ENCODE peak calls at places on chromosomes 13 and 19, in six cellular contexts. One of them, this sample, is unnamed.

GRCh38 chr19:11106477-11106876 is 17.2 kb downstream of the LDLR start:
- DNase-seq in K562: no peak
- DNase-seq in GM12878: no peak
- DNase-seq in H1: no peak
- DNase-seq in T47D: no peak
- DNase-seq in SK-N-SH: peak; percentile 87
- DNase-seq in this sample: no peak

GRCh38 chr13:54563286-54563685 is 1534.7 kb downstream of the OLFM4 start:
- DNase-seq in K562: no peak
- DNase-seq in GM12878: no peak
- DNase-seq in H1: no peak
- DNase-seq in T47D: no peak
- DNase-seq in SK-N-SH: no peak
- DNase-seq in this sample: no peak

GRCh38 chr19:2327773-2328400 is 499 bp downstream of the LSM7 start:
- DNase-seq in K562: no peak
- DNase-seq in GM12878: peak; percentile 86
- DNase-seq in H1: no peak
- DNase-seq in T47D: peak; percentile 75
- DNase-seq in SK-N-SH: peak; percentile 72
- DNase-seq in this sample: peak; percentile 61

GRCh38 chr19:3509566-3509989 is 3.5 kb downstream of the FZR1 start:
- DNase-seq in K562: no peak
- DNase-seq in GM12878: no peak
- DNase-seq in H1: no peak
- DNase-seq in T47D: no peak
- DNase-seq in SK-N-SH: no peak
- DNase-seq in this sample: no peak

GRCh38 chr19:3443840-3444694 is 36.3 kb downstream of the SMIM24 start:
- DNase-seq in K562: no peak
- DNase-seq in GM12878: no peak
- DNase-seq in H1: peak; percentile 82
- DNase-seq in T47D: no peak
- DNase-seq in SK-N-SH: peak; percentile 76
- DNase-seq in this sample: no peak

GRCh38 chr13:66958611-66959010 is 271.5 kb downstream of the PCDH9 start:
- DNase-seq in K562: no peak
- DNase-seq in GM12878: no peak
- DNase-seq in H1: no peak
- DNase-seq in T47D: no peak
- DNase-seq in SK-N-SH: no peak
- DNase-seq in this sample: no peak

GRCh38 chr19:8206147-8207087 is 2.8 kb upstream of the CERS4 start:
- DNase-seq in K562: no peak
- DNase-seq in GM12878: no peak
- DNase-seq in H1: no peak
- DNase-seq in T47D: peak; percentile 66
- DNase-seq in SK-N-SH: no peak
- DNase-seq in this sample: no peak

GRCh38 chr19:52227980-52228379 is 38.1 kb downstream of the PPP2R1A start:
- DNase-seq in K562: no peak
- DNase-seq in GM12878: no peak
- DNase-seq in H1: no peak
- DNase-seq in T47D: no peak
- DNase-seq in SK-N-SH: no peak
- DNase-seq in this sample: no peak

GRCh38 chr13:71949441-71949840 is 82.4 kb upstream of the DACH1 start:
- DNase-seq in K562: no peak
- DNase-seq in GM12878: no peak
- DNase-seq in H1: no peak
- DNase-seq in T47D: no peak
- DNase-seq in SK-N-SH: no peak
- DNase-seq in this sample: no peak

GRCh38 chr13:23344923-23345322 is 88.6 kb downstream of the SACS start:
- DNase-seq in K562: no peak
- DNase-seq in GM12878: no peak
- DNase-seq in H1: no peak
- DNase-seq in T47D: no peak
- DNase-seq in SK-N-SH: no peak
- DNase-seq in this sample: no peak

GRCh38 chr19:1362385-1363257 is 21.1 kb upstream of the NDUFS7 start:
- DNase-seq in K562: no peak
- DNase-seq in GM12878: no peak
- DNase-seq in H1: no peak
- DNase-seq in T47D: no peak
- DNase-seq in SK-N-SH: no peak
- DNase-seq in this sample: no peak

GRCh38 chr13:93723316-93723715 is 496.7 kb downstream of the GPC6 start:
- DNase-seq in K562: no peak
- DNase-seq in GM12878: no peak
- DNase-seq in H1: no peak
- DNase-seq in T47D: no peak
- DNase-seq in SK-N-SH: no peak
- DNase-seq in this sample: no peak

GRCh38 chr13:49669735-49670309 is 21.5 kb downstream of the EBPL start:
- DNase-seq in K562: peak; percentile 57
- DNase-seq in GM12878: no peak
- DNase-seq in H1: peak; percentile 57
- DNase-seq in T47D: peak; percentile 76
- DNase-seq in SK-N-SH: peak; percentile 84
- DNase-seq in this sample: peak; percentile 63

GRCh38 chr13:39875583-39875982 is 220.1 kb downstream of the COG6 start:
- DNase-seq in K562: no peak
- DNase-seq in GM12878: no peak
- DNase-seq in H1: no peak
- DNase-seq in T47D: no peak
- DNase-seq in SK-N-SH: no peak
- DNase-seq in this sample: no peak

GRCh38 chr19:2552859-2553258 is 76.9 kb downstream of the GADD45B start:
- DNase-seq in K562: no peak
- DNase-seq in GM12878: peak; percentile 86
- DNase-seq in H1: no peak
- DNase-seq in T47D: no peak
- DNase-seq in SK-N-SH: no peak
- DNase-seq in this sample: no peak

GRCh38 chr13:97976551-97977375 is 23.3 kb downstream of the IPO5 start:
- DNase-seq in K562: peak; percentile 44
- DNase-seq in GM12878: no peak
- DNase-seq in H1: peak; percentile 94
- DNase-seq in T47D: peak; percentile 4
- DNase-seq in SK-N-SH: peak; percentile 75
- DNase-seq in this sample: no peak

GRCh38 chr13:29136341-29136740 is 316.2 kb downstream of the MTUS2 start:
- DNase-seq in K562: no peak
- DNase-seq in GM12878: no peak
- DNase-seq in H1: no peak
- DNase-seq in T47D: no peak
- DNase-seq in SK-N-SH: no peak
- DNase-seq in this sample: no peak

GRCh38 chr13:29754486-29754806 is 96.0 kb downstream of the UBL3 start:
- DNase-seq in K562: no peak
- DNase-seq in GM12878: no peak
- DNase-seq in H1: peak; percentile 49
- DNase-seq in T47D: peak; percentile 20
- DNase-seq in SK-N-SH: no peak
- DNase-seq in this sample: peak; percentile 22

GRCh38 chr13:44870456-44870929 is 118.8 kb downstream of the NUFIP1 start:
- DNase-seq in K562: no peak
- DNase-seq in GM12878: no peak
- DNase-seq in H1: no peak
- DNase-seq in T47D: peak; percentile 12
- DNase-seq in SK-N-SH: no peak
- DNase-seq in this sample: no peak

GRCh38 chr13:110615322-110616102 is at the start of gene NAXD:
- DNase-seq in K562: peak; percentile 87
- DNase-seq in GM12878: peak; percentile 62
- DNase-seq in H1: peak; percentile 91
- DNase-seq in T47D: peak; percentile 97
- DNase-seq in SK-N-SH: peak; percentile 99
- DNase-seq in this sample: peak; percentile 90
- TF ChIP-seq JUND in K562: peak; percentile 13
- TF ChIP-seq JUND in GM12878: no peak
- TF ChIP-seq JUND in H1: no peak
- TF ChIP-seq JUND in T47D: no peak
- TF ChIP-seq JUND in SK-N-SH: no peak
- TF ChIP-seq JUND in this sample: no peak

GRCh38 chr13:77387607-77388200 is 60.8 kb upstream of the MYCBP2 start:
- DNase-seq in K562: no peak
- DNase-seq in GM12878: no peak
- DNase-seq in H1: no peak
- DNase-seq in T47D: no peak
- DNase-seq in SK-N-SH: no peak
- DNase-seq in this sample: no peak
- TF ChIP-seq JUND in K562: no peak
- TF ChIP-seq JUND in GM12878: no peak
- TF ChIP-seq JUND in H1: no peak
- TF ChIP-seq JUND in T47D: no peak
- TF ChIP-seq JUND in SK-N-SH: no peak
- TF ChIP-seq JUND in this sample: no peak

GRCh38 chr19:29546583-29547190 is 20.9 kb downstream of the VSTM2B start:
- DNase-seq in K562: no peak
- DNase-seq in GM12878: no peak
- DNase-seq in H1: no peak
- DNase-seq in T47D: no peak
- DNase-seq in SK-N-SH: peak; percentile 38
- DNase-seq in this sample: no peak
- TF ChIP-seq JUND in K562: no peak
- TF ChIP-seq JUND in GM12878: no peak
- TF ChIP-seq JUND in H1: no peak
- TF ChIP-seq JUND in T47D: no peak
- TF ChIP-seq JUND in SK-N-SH: no peak
- TF ChIP-seq JUND in this sample: no peak

DNA sequence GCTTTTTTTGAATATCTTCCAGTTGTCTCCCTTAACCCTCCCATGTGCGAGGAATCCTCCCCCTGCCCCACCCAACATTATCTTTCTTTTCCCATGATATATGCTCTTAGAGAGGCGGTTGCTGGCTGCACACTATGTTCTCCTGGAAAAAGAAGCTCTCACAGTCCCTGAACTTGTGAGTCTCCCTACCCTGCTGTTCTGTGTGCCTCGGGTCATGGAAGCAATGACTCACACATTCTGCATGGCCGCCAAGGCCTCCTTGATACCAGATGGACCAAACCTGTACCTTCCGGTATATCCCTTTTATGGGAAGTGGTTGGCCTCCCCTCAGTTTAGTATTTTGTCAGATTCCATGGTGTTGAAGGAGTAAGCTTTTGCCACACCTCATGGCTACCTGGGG is 705.4 kb downstream of the SLITRK6 start:
- DNase-seq in K562: no peak
- DNase-seq in GM12878: no peak
- DNase-seq in H1: no peak
- DNase-seq in T47D: no peak
- DNase-seq in SK-N-SH: no peak
- DNase-seq in this sample: peak; percentile 7
- TF ChIP-seq JUND in K562: no peak
- TF ChIP-seq JUND in GM12878: no peak
- TF ChIP-seq JUND in H1: no peak
- TF ChIP-seq JUND in T47D: no peak
- TF ChIP-seq JUND in SK-N-SH: no peak
- TF ChIP-seq JUND in this sample: no peak

DNA sequence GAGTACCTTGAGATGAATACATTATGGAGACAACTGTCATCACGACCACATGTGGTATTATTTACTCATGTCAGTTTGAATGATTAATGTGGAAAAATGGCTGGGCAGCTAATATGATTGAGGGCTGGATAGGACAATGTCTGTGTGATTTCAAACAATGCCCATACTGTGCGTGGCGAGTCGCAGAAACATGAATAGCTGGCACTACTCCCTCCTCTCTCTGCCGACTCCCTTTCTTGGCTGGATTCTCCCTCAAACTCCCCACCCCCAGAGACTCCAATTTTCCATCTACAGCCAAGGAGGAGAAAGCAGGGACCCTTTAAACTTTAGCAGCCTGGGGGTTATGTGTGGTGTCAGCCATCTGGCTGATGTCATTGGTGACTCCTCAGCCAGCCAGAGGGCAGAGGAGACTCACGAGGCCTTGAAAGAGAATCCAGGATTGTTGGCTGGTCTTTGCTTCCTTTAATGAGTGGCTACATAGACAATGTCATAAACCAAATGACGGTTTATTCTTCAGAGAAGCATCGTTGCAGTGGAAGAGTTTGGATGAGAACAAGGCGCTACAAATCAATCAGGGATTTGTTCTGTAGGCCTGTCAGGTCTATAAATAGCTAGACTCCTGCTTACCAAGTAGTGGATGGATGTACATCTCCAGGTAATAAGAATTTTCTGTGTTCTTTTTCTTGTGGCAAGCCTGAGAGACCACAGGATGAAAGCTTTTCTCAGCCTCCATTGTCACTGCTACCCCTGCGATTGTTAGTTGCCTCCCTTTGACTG is 165.6 kb downstream of the DLEU7 start:
- DNase-seq in K562: no peak
- DNase-seq in GM12878: no peak
- DNase-seq in H1: no peak
- DNase-seq in T47D: no peak
- DNase-seq in SK-N-SH: no peak
- DNase-seq in this sample: no peak
- TF ChIP-seq JUND in K562: no peak
- TF ChIP-seq JUND in GM12878: no peak
- TF ChIP-seq JUND in H1: no peak
- TF ChIP-seq JUND in T47D: no peak
- TF ChIP-seq JUND in SK-N-SH: peak; percentile 23
- TF ChIP-seq JUND in this sample: no peak

GRCh38 chr13:89163081-89163480 is 1491.9 kb downstream of the SLITRK5 start:
- DNase-seq in K562: no peak
- DNase-seq in GM12878: no peak
- DNase-seq in H1: no peak
- DNase-seq in T47D: peak; percentile 97
- DNase-seq in SK-N-SH: peak; percentile 37
- DNase-seq in this sample: no peak
- TF ChIP-seq JUND in K562: no peak
- TF ChIP-seq JUND in GM12878: no peak
- TF ChIP-seq JUND in H1: no peak
- TF ChIP-seq JUND in T47D: no peak
- TF ChIP-seq JUND in SK-N-SH: no peak
- TF ChIP-seq JUND in this sample: no peak

This sample was measured in HCT116.